ENCODE peak calls at places on chromosomes 11 and 22, in eight cellular contexts. J, I, K, T, Q, H, P and R are unnamed samples.

GRCh38 chr22:46180370-46181137 is 30.2 kb downstream of the PPARA start:
- DNase-seq in P (no peak), I (no peak), Q (no peak), K (peak), J (no peak), H (no peak), T (no peak), R (no peak)

GRCh38 chr11:33529461-33529860 is 171.2 kb downstream of the C11orf91 start:
- DNase-seq in Q (no peak), I (no peak), J (no peak), K (no peak), T (no peak), P (no peak), H (no peak), R (no peak)

GRCh38 chr11:86040919-86041318 is 28.0 kb downstream of the PICALM start:
- DNase-seq in T (no peak), P (no peak), Q (no peak), I (no peak), K (no peak), H (no peak), J (no peak), R (no peak)

GRCh38 chr11:108586600-108586999 is 7.0 kb downstream of the EXPH5 start:
- DNase-seq in I (no peak), Q (no peak), T (no peak), K (peak), J (no peak), H (no peak), P (no peak), R (no peak)

GRCh38 chr22:48955351-48956311 is 872.0 kb downstream of the BRD1 start:
- DNase-seq in I (no peak), J (no peak), T (no peak), Q (no peak), P (no peak), K (no peak), H (no peak), R (peak)

GRCh38 chr11:67248653-67249052 is 17.6 kb upstream of the GRK2 start:
- DNase-seq in T (no peak), I (no peak), K (peak), J (no peak), P (no peak), Q (no peak), H (no peak), R (no peak)

GRCh38 chr22:25281675-25282345 is 62.4 kb downstream of the CRYBB2 start:
- DNase-seq in J (no peak), P (no peak), I (no peak), H (no peak), K (no peak), Q (no peak), T (no peak), R (peak)

GRCh38 chr11:60761436-60762190 is 4.9 kb downstream of the MS4A15 start:
- DNase-seq in H (no peak), T (no peak), Q (no peak), J (no peak), P (no peak), K (no peak), I (no peak), R (no peak)

GRCh38 chr22:21665047-21665851 is 563 bp upstream of the PPIL2 start:
- DNase-seq in K (no peak), J (no peak), Q (no peak), T (no peak), I (no peak), P (no peak), H (no peak), R (no peak)

GRCh38 chr11:2790581-2790925 is 90.8 kb upstream of the KCNQ1OT1 start:
- DNase-seq in P (no peak), H (no peak), J (no peak), T (no peak), Q (no peak), I (no peak), K (no peak), R (peak)

GRCh38 chr11:119108151-119108856 is 1.2 kb downstream of the C2CD2L start:
- DNase-seq in H (no peak), K (peak), J (peak), Q (no peak), I (peak), P (peak), T (no peak), R (no peak)